ENCODE peak calls at places on chromosomes 5 and 9, in nine cellular contexts. One of them, this sample, is unnamed.

GRCh38 chr9:93509084-93509483 is 55.7 kb upstream of the FAM120AOS start:
- DNase-seq in effector memory CD8-positive, alpha-beta T cell: no peak
- DNase-seq in activated T-cell treated with anti-CD3 and anti-CD28 coated beads for 1 hour: no peak
- DNase-seq in GM20000: no peak
- DNase-seq in cardiac septum: no peak
- DNase-seq in heart left ventricle: no peak
- DNase-seq in aorta: no peak
- DNase-seq in CD4-positive, CD25-positive, alpha-beta regulatory T cell: no peak
- DNase-seq in tibial nerve: no peak
- DNase-seq in this sample: no peak

GRCh38 chr5:78533356-78533755 is 115.2 kb downstream of the LHFPL2 start:
- DNase-seq in GM20000: no peak
- DNase-seq in aorta: no peak
- DNase-seq in cardiac septum: no peak
- DNase-seq in tibial nerve: no peak
- DNase-seq in CD4-positive, CD25-positive, alpha-beta regulatory T cell: no peak
- DNase-seq in activated T-cell treated with anti-CD3 and anti-CD28 coated beads for 1 hour: no peak
- DNase-seq in heart left ventricle: no peak
- DNase-seq in effector memory CD8-positive, alpha-beta T cell: no peak
- DNase-seq in this sample: no peak

GRCh38 chr9:120383999-120384924 is 195.7 kb downstream of the CDK5RAP2 start:
- DNase-seq in tibial nerve: no peak
- DNase-seq in GM20000: no peak
- DNase-seq in aorta: no peak
- DNase-seq in cardiac septum: peak; percentile 62
- DNase-seq in activated T-cell treated with anti-CD3 and anti-CD28 coated beads for 1 hour: no peak
- DNase-seq in heart left ventricle: no peak
- DNase-seq in effector memory CD8-positive, alpha-beta T cell: no peak
- DNase-seq in CD4-positive, CD25-positive, alpha-beta regulatory T cell: no peak
- DNase-seq in this sample: no peak

GRCh38 chr5:180435594-180435993 is 58.6 kb upstream of the CNOT6 start:
- DNase-seq in effector memory CD8-positive, alpha-beta T cell: no peak
- DNase-seq in tibial nerve: no peak
- DNase-seq in GM20000: no peak
- DNase-seq in cardiac septum: no peak
- DNase-seq in aorta: no peak
- DNase-seq in heart left ventricle: no peak
- DNase-seq in CD4-positive, CD25-positive, alpha-beta regulatory T cell: no peak
- DNase-seq in activated T-cell treated with anti-CD3 and anti-CD28 coated beads for 1 hour: no peak
- DNase-seq in this sample: no peak

GRCh38 chr5:124343451-124343867 is 403.0 kb downstream of the ZNF608 start:
- DNase-seq in effector memory CD8-positive, alpha-beta T cell: no peak
- DNase-seq in activated T-cell treated with anti-CD3 and anti-CD28 coated beads for 1 hour: no peak
- DNase-seq in heart left ventricle: no peak
- DNase-seq in aorta: no peak
- DNase-seq in tibial nerve: no peak
- DNase-seq in cardiac septum: no peak
- DNase-seq in GM20000: no peak
- DNase-seq in CD4-positive, CD25-positive, alpha-beta regulatory T cell: no peak
- DNase-seq in this sample: no peak

GRCh38 chr5:63255609-63256008 is 677.0 kb downstream of the LRRC70 start:
- DNase-seq in heart left ventricle: no peak
- DNase-seq in cardiac septum: no peak
- DNase-seq in aorta: no peak
- DNase-seq in activated T-cell treated with anti-CD3 and anti-CD28 coated beads for 1 hour: no peak
- DNase-seq in effector memory CD8-positive, alpha-beta T cell: no peak
- DNase-seq in tibial nerve: no peak
- DNase-seq in CD4-positive, CD25-positive, alpha-beta regulatory T cell: no peak
- DNase-seq in GM20000: no peak
- DNase-seq in this sample: no peak

GRCh38 chr5:9431496-9432258 is 114.2 kb downstream of the SEMA5A start:
- DNase-seq in effector memory CD8-positive, alpha-beta T cell: no peak
- DNase-seq in heart left ventricle: no peak
- DNase-seq in cardiac septum: no peak
- DNase-seq in aorta: no peak
- DNase-seq in GM20000: no peak
- DNase-seq in CD4-positive, CD25-positive, alpha-beta regulatory T cell: no peak
- DNase-seq in tibial nerve: no peak
- DNase-seq in activated T-cell treated with anti-CD3 and anti-CD28 coated beads for 1 hour: no peak
- DNase-seq in this sample: no peak

GRCh38 chr5:157049605-157050004 is 9.3 kb downstream of the HAVCR1 start:
- DNase-seq in aorta: no peak
- DNase-seq in tibial nerve: no peak
- DNase-seq in effector memory CD8-positive, alpha-beta T cell: no peak
- DNase-seq in CD4-positive, CD25-positive, alpha-beta regulatory T cell: no peak
- DNase-seq in heart left ventricle: no peak
- DNase-seq in GM20000: no peak
- DNase-seq in cardiac septum: no peak
- DNase-seq in activated T-cell treated with anti-CD3 and anti-CD28 coated beads for 1 hour: no peak
- DNase-seq in this sample: no peak

GRCh38 chr9:4301302-4301701 is 1.4 kb upstream of the GLIS3 start:
- DNase-seq in activated T-cell treated with anti-CD3 and anti-CD28 coated beads for 1 hour: no peak
- DNase-seq in tibial nerve: no peak
- DNase-seq in effector memory CD8-positive, alpha-beta T cell: no peak
- DNase-seq in CD4-positive, CD25-positive, alpha-beta regulatory T cell: no peak
- DNase-seq in cardiac septum: no peak
- DNase-seq in aorta: no peak
- DNase-seq in heart left ventricle: no peak
- DNase-seq in GM20000: no peak
- DNase-seq in this sample: no peak

GRCh38 chr9:122005597-122005996 is 87.5 kb downstream of the TTLL11 start:
- DNase-seq in activated T-cell treated with anti-CD3 and anti-CD28 coated beads for 1 hour: no peak
- DNase-seq in CD4-positive, CD25-positive, alpha-beta regulatory T cell: no peak
- DNase-seq in tibial nerve: no peak
- DNase-seq in aorta: no peak
- DNase-seq in effector memory CD8-positive, alpha-beta T cell: no peak
- DNase-seq in GM20000: no peak
- DNase-seq in cardiac septum: no peak
- DNase-seq in heart left ventricle: no peak
- DNase-seq in this sample: no peak

This sample was measured in activated gamma-delta T cell treated with anti-CD3 and anti-CD28 coated beads, Interleukin-2, amount 50 U/mL, for 16 hours.